ENCODE peak calls at places on chromosomes 1 and 21, in five cellular contexts. One of them, this sample, is unnamed.

GRCh38 chr1:162026906-162027305 is 3.2 kb upstream of the OLFML2B start:
- DNase-seq in esophagus muscularis mucosa: no peak
- DNase-seq in AG09319: no peak
- DNase-seq in choroid plexus epithelial cell: peak; percentile 83
- DNase-seq in hepatocyte: no peak
- DNase-seq in this sample: peak; percentile 19

GRCh38 chr21:38039369-38039768 is 123.1 kb upstream of the KCNJ6 start:
- DNase-seq in AG09319: no peak
- DNase-seq in esophagus muscularis mucosa: no peak
- DNase-seq in choroid plexus epithelial cell: no peak
- DNase-seq in hepatocyte: no peak
- DNase-seq in this sample: no peak

GRCh38 chr1:230393722-230394121 is 32.4 kb downstream of the PGBD5 start:
- DNase-seq in hepatocyte: no peak
- DNase-seq in esophagus muscularis mucosa: no peak
- DNase-seq in AG09319: no peak
- DNase-seq in choroid plexus epithelial cell: no peak
- DNase-seq in this sample: no peak

GRCh38 chr1:194225781-194226180 is 1039.4 kb upstream of the B3GALT2 start:
- DNase-seq in choroid plexus epithelial cell: peak; percentile 12
- DNase-seq in esophagus muscularis mucosa: no peak
- DNase-seq in AG09319: no peak
- DNase-seq in hepatocyte: no peak
- DNase-seq in this sample: peak; percentile 47

GRCh38 chr1:87888456-87888855 is 559.8 kb downstream of the LMO4 start:
- DNase-seq in esophagus muscularis mucosa: no peak
- DNase-seq in AG09319: no peak
- DNase-seq in hepatocyte: peak; percentile 54
- DNase-seq in choroid plexus epithelial cell: no peak
- DNase-seq in this sample: no peak

GRCh38 chr1:166080965-166081870 is 85.6 kb downstream of the FAM78B start:
- DNase-seq in choroid plexus epithelial cell: no peak
- DNase-seq in AG09319: no peak
- DNase-seq in hepatocyte: no peak
- DNase-seq in esophagus muscularis mucosa: no peak
- DNase-seq in this sample: peak; percentile 26

GRCh38 chr21:35217504-35218060 is 168.5 kb upstream of the RUNX1 start:
- DNase-seq in choroid plexus epithelial cell: peak; percentile 89
- DNase-seq in hepatocyte: peak; percentile 52
- DNase-seq in AG09319: no peak
- DNase-seq in esophagus muscularis mucosa: no peak
- DNase-seq in this sample: no peak

GRCh38 chr1:193181985-193182384 is 4.4 kb downstream of the B3GALT2 start:
- DNase-seq in choroid plexus epithelial cell: peak; percentile 24
- DNase-seq in esophagus muscularis mucosa: no peak
- DNase-seq in AG09319: no peak
- DNase-seq in hepatocyte: no peak
- DNase-seq in this sample: no peak

GRCh38 chr1:225825078-225825477 is 15.2 kb downstream of the EPHX1 start:
- DNase-seq in choroid plexus epithelial cell: no peak
- DNase-seq in AG09319: no peak
- DNase-seq in hepatocyte: peak; percentile 55
- DNase-seq in esophagus muscularis mucosa: no peak
- DNase-seq in this sample: no peak

GRCh38 chr1:20440785-20441200 is 45.2 kb downstream of the CAMK2N1 start:
- DNase-seq in esophagus muscularis mucosa: no peak
- DNase-seq in AG09319: no peak
- DNase-seq in hepatocyte: peak; percentile 47
- DNase-seq in choroid plexus epithelial cell: peak; percentile 63
- DNase-seq in this sample: peak; percentile 46

GRCh38 chr1:230323686-230324085 is 102.4 kb downstream of the PGBD5 start:
- DNase-seq in hepatocyte: no peak
- DNase-seq in AG09319: no peak
- DNase-seq in choroid plexus epithelial cell: no peak
- DNase-seq in esophagus muscularis mucosa: no peak
- DNase-seq in this sample: no peak

GRCh38 chr1:191634801-191635520 is 523.3 kb upstream of the RGS18 start:
- DNase-seq in esophagus muscularis mucosa: no peak
- DNase-seq in AG09319: no peak
- DNase-seq in choroid plexus epithelial cell: no peak
- DNase-seq in hepatocyte: no peak
- DNase-seq in this sample: no peak

GRCh38 chr1:212814989-212815388 is 23.3 kb downstream of the TATDN3 start:
- DNase-seq in hepatocyte: peak; percentile 39
- DNase-seq in esophagus muscularis mucosa: no peak
- DNase-seq in AG09319: no peak
- DNase-seq in choroid plexus epithelial cell: peak; percentile 49
- DNase-seq in this sample: peak; percentile 37

GRCh38 chr1:55081188-55081904 is 42.0 kb downstream of the PCSK9 start:
- DNase-seq in AG09319: no peak
- DNase-seq in esophagus muscularis mucosa: no peak
- DNase-seq in hepatocyte: no peak
- DNase-seq in choroid plexus epithelial cell: peak; percentile 89
- DNase-seq in this sample: no peak

GRCh38 chr1:147808025-147808424 is 47.6 kb upstream of the GJA5 start:
- DNase-seq in choroid plexus epithelial cell: peak; percentile 19
- DNase-seq in hepatocyte: peak; percentile 38
- DNase-seq in esophagus muscularis mucosa: no peak
- DNase-seq in AG09319: no peak
- DNase-seq in this sample: no peak

GRCh38 chr1:22592919-22593790 is 29.9 kb downstream of the EPHA8 start:
- DNase-seq in hepatocyte: no peak
- DNase-seq in esophagus muscularis mucosa: no peak
- DNase-seq in AG09319: no peak
- DNase-seq in choroid plexus epithelial cell: no peak
- DNase-seq in this sample: no peak

GRCh38 chr1:2240251-2241156 is 12.4 kb downstream of the SKI start:
- DNase-seq in esophagus muscularis mucosa: no peak
- DNase-seq in AG09319: no peak
- DNase-seq in choroid plexus epithelial cell: peak; percentile 53
- DNase-seq in hepatocyte: peak; percentile 66
- DNase-seq in this sample: peak; percentile 47
- TF ChIP-seq CTCF in esophagus muscularis mucosa: no peak
- TF ChIP-seq CTCF in AG09319: no peak
- TF ChIP-seq CTCF in choroid plexus epithelial cell: no peak
- TF ChIP-seq CTCF in hepatocyte: no peak
- TF ChIP-seq CTCF in this sample: no peak

GRCh38 chr1:151135433-151136385 is 10.7 kb downstream of the SEMA6C start:
- DNase-seq in esophagus muscularis mucosa: no peak
- DNase-seq in AG09319: no peak
- DNase-seq in hepatocyte: no peak
- DNase-seq in choroid plexus epithelial cell: no peak
- DNase-seq in this sample: no peak
- TF ChIP-seq CTCF in esophagus muscularis mucosa: no peak
- TF ChIP-seq CTCF in AG09319: no peak
- TF ChIP-seq CTCF in hepatocyte: no peak
- TF ChIP-seq CTCF in choroid plexus epithelial cell: no peak
- TF ChIP-seq CTCF in this sample: no peak

GRCh38 chr1:32414186-32414886 is 20.1 kb upstream of the BSDC1 start:
- DNase-seq in AG09319: no peak
- DNase-seq in choroid plexus epithelial cell: no peak
- DNase-seq in esophagus muscularis mucosa: no peak
- DNase-seq in hepatocyte: no peak
- DNase-seq in this sample: no peak
- TF ChIP-seq CTCF in AG09319: no peak
- TF ChIP-seq CTCF in choroid plexus epithelial cell: no peak
- TF ChIP-seq CTCF in esophagus muscularis mucosa: no peak
- TF ChIP-seq CTCF in hepatocyte: no peak
- TF ChIP-seq CTCF in this sample: no peak

GRCh38 chr1:10950316-10951172 is 61.9 kb upstream of the TARDBP start:
- DNase-seq in hepatocyte: no peak
- DNase-seq in choroid plexus epithelial cell: no peak
- DNase-seq in AG09319: no peak
- DNase-seq in esophagus muscularis mucosa: no peak
- DNase-seq in this sample: no peak
- TF ChIP-seq CTCF in hepatocyte: no peak
- TF ChIP-seq CTCF in choroid plexus epithelial cell: no peak
- TF ChIP-seq CTCF in AG09319: no peak
- TF ChIP-seq CTCF in esophagus muscularis mucosa: no peak
- TF ChIP-seq CTCF in this sample: no peak

This sample was measured in NB4.